ENCODE peak calls at places on chromosomes 6 and 20, in seven cellular contexts. One of them, this sample, is unnamed.

GRCh38 chr6:376823-377571 is 14.6 kb upstream of the IRF4 start:
- DNase-seq in effector memory CD4-positive, alpha-beta T cell: no peak
- DNase-seq in HFF-Myc: no peak
- DNase-seq in osteoblast: no peak
- DNase-seq in lung: no peak
- DNase-seq in GM12864: no peak
- DNase-seq in right lobe of liver: no peak
- DNase-seq in this sample: peak

GRCh38 chr6:109025639-109026038 is 69.0 kb downstream of the SESN1 start:
- DNase-seq in effector memory CD4-positive, alpha-beta T cell: no peak
- DNase-seq in HFF-Myc: no peak
- DNase-seq in osteoblast: no peak
- DNase-seq in lung: no peak
- DNase-seq in GM12864: no peak
- DNase-seq in right lobe of liver: no peak
- DNase-seq in this sample: no peak

GRCh38 chr6:37054171-37054570 is 48.7 kb downstream of the FGD2 start:
- DNase-seq in effector memory CD4-positive, alpha-beta T cell: no peak
- DNase-seq in HFF-Myc: no peak
- DNase-seq in osteoblast: no peak
- DNase-seq in lung: no peak
- DNase-seq in GM12864: no peak
- DNase-seq in right lobe of liver: no peak
- DNase-seq in this sample: no peak

GRCh38 chr6:137867685-137868509 is 838 bp downstream of the TNFAIP3 start:
- DNase-seq in effector memory CD4-positive, alpha-beta T cell: no peak
- DNase-seq in HFF-Myc: no peak
- DNase-seq in osteoblast: no peak
- DNase-seq in lung: no peak
- DNase-seq in GM12864: no peak
- DNase-seq in right lobe of liver: peak
- DNase-seq in this sample: no peak

GRCh38 chr20:63284981-63285524 is 7.9 kb upstream of the COL20A1 start:
- DNase-seq in effector memory CD4-positive, alpha-beta T cell: no peak
- DNase-seq in HFF-Myc: no peak
- DNase-seq in osteoblast: no peak
- DNase-seq in lung: no peak
- DNase-seq in GM12864: no peak
- DNase-seq in right lobe of liver: no peak
- DNase-seq in this sample: no peak

GRCh38 chr6:10962673-10963072 is 75.8 kb downstream of the SYCP2L start:
- DNase-seq in effector memory CD4-positive, alpha-beta T cell: no peak
- DNase-seq in HFF-Myc: peak
- DNase-seq in osteoblast: peak
- DNase-seq in lung: no peak
- DNase-seq in GM12864: no peak
- DNase-seq in right lobe of liver: no peak
- DNase-seq in this sample: no peak

GRCh38 chr6:118886641-118887040 is 7.3 kb upstream of the ASF1A start:
- DNase-seq in effector memory CD4-positive, alpha-beta T cell: no peak
- DNase-seq in HFF-Myc: no peak
- DNase-seq in osteoblast: no peak
- DNase-seq in lung: no peak
- DNase-seq in GM12864: no peak
- DNase-seq in right lobe of liver: no peak
- DNase-seq in this sample: no peak

GRCh38 chr20:20573797-20574196 is 138.6 kb downstream of the RALGAPA2 start:
- DNase-seq in effector memory CD4-positive, alpha-beta T cell: no peak
- DNase-seq in HFF-Myc: no peak
- DNase-seq in osteoblast: no peak
- DNase-seq in lung: no peak
- DNase-seq in GM12864: no peak
- DNase-seq in right lobe of liver: no peak
- DNase-seq in this sample: no peak

GRCh38 chr6:99216959-99217358 is 132.5 kb downstream of the FAXC start:
- DNase-seq in effector memory CD4-positive, alpha-beta T cell: no peak
- DNase-seq in HFF-Myc: no peak
- DNase-seq in osteoblast: no peak
- DNase-seq in lung: no peak
- DNase-seq in GM12864: no peak
- DNase-seq in right lobe of liver: no peak
- DNase-seq in this sample: no peak

GRCh38 chr6:36364669-36365479 is 22.6 kb downstream of the ETV7 start:
- DNase-seq in effector memory CD4-positive, alpha-beta T cell: no peak
- DNase-seq in HFF-Myc: no peak
- DNase-seq in osteoblast: no peak
- DNase-seq in lung: no peak
- DNase-seq in GM12864: no peak
- DNase-seq in right lobe of liver: no peak
- DNase-seq in this sample: no peak

GRCh38 chr6:74091133-74091793 is 395.3 kb downstream of the CD109 start:
- DNase-seq in effector memory CD4-positive, alpha-beta T cell: no peak
- DNase-seq in HFF-Myc: no peak
- DNase-seq in osteoblast: no peak
- DNase-seq in lung: no peak
- DNase-seq in GM12864: peak
- DNase-seq in right lobe of liver: no peak
- DNase-seq in this sample: no peak

GRCh38 chr6:15946701-15947390 is 182.0 kb upstream of the MYLIP start:
- DNase-seq in effector memory CD4-positive, alpha-beta T cell: no peak
- DNase-seq in HFF-Myc: no peak
- DNase-seq in osteoblast: no peak
- DNase-seq in lung: no peak
- DNase-seq in GM12864: no peak
- DNase-seq in right lobe of liver: no peak
- DNase-seq in this sample: no peak

GRCh38 chr6:119209452-119210205 is 131.2 kb upstream of the FAM184A start:
- DNase-seq in effector memory CD4-positive, alpha-beta T cell: no peak
- DNase-seq in HFF-Myc: no peak
- DNase-seq in osteoblast: no peak
- DNase-seq in lung: no peak
- DNase-seq in GM12864: no peak
- DNase-seq in right lobe of liver: no peak
- DNase-seq in this sample: no peak

GRCh38 chr6:120844084-120844483 is 490.2 kb downstream of the TBC1D32 start:
- DNase-seq in effector memory CD4-positive, alpha-beta T cell: no peak
- DNase-seq in HFF-Myc: no peak
- DNase-seq in osteoblast: no peak
- DNase-seq in lung: no peak
- DNase-seq in GM12864: no peak
- DNase-seq in right lobe of liver: no peak
- DNase-seq in this sample: no peak

GRCh38 chr6:7140631-7141366 is 33.0 kb downstream of the RREB1 start:
- DNase-seq in effector memory CD4-positive, alpha-beta T cell: peak
- DNase-seq in HFF-Myc: no peak
- DNase-seq in osteoblast: peak
- DNase-seq in lung: peak
- DNase-seq in GM12864: no peak
- DNase-seq in right lobe of liver: peak
- DNase-seq in this sample: peak

GRCh38 chr20:44646023-44646640 is 5.4 kb downstream of the ADA start:
- DNase-seq in effector memory CD4-positive, alpha-beta T cell: no peak
- DNase-seq in HFF-Myc: no peak
- DNase-seq in osteoblast: no peak
- DNase-seq in lung: no peak
- DNase-seq in GM12864: peak
- DNase-seq in right lobe of liver: no peak
- DNase-seq in this sample: no peak

GRCh38 chr20:35730583-35731468 is 11.2 kb downstream of the RBM39 start:
- DNase-seq in effector memory CD4-positive, alpha-beta T cell: no peak
- DNase-seq in HFF-Myc: no peak
- DNase-seq in osteoblast: no peak
- DNase-seq in lung: no peak
- DNase-seq in GM12864: no peak
- DNase-seq in right lobe of liver: no peak
- DNase-seq in this sample: no peak

GRCh38 chr6:54282186-54282585 is 26.1 kb upstream of the TINAG start:
- DNase-seq in effector memory CD4-positive, alpha-beta T cell: no peak
- DNase-seq in HFF-Myc: peak
- DNase-seq in osteoblast: peak
- DNase-seq in lung: no peak
- DNase-seq in GM12864: no peak
- DNase-seq in right lobe of liver: no peak
- DNase-seq in this sample: no peak

GRCh38 chr6:122730775-122731386 is 48.6 kb upstream of the FABP7 start:
- DNase-seq in effector memory CD4-positive, alpha-beta T cell: no peak
- DNase-seq in HFF-Myc: no peak
- DNase-seq in osteoblast: peak
- DNase-seq in lung: no peak
- DNase-seq in GM12864: no peak
- DNase-seq in right lobe of liver: no peak
- DNase-seq in this sample: no peak

GRCh38 chr6:37115236-37115894 is 54.6 kb upstream of the PIM1 start:
- DNase-seq in effector memory CD4-positive, alpha-beta T cell: no peak
- DNase-seq in HFF-Myc: no peak
- DNase-seq in osteoblast: no peak
- DNase-seq in lung: no peak
- DNase-seq in GM12864: no peak
- DNase-seq in right lobe of liver: no peak
- DNase-seq in this sample: no peak

GRCh38 chr6:53982361-53983050 is 128.7 kb upstream of the MLIP start:
- DNase-seq in effector memory CD4-positive, alpha-beta T cell: no peak
- DNase-seq in HFF-Myc: no peak
- DNase-seq in osteoblast: no peak
- DNase-seq in lung: no peak
- DNase-seq in GM12864: no peak
- DNase-seq in right lobe of liver: no peak
- DNase-seq in this sample: no peak

GRCh38 chr20:25054133-25054820 is 3.7 kb downstream of the ACSS1 start:
- DNase-seq in effector memory CD4-positive, alpha-beta T cell: no peak
- DNase-seq in HFF-Myc: no peak
- DNase-seq in osteoblast: peak
- DNase-seq in lung: no peak
- DNase-seq in GM12864: no peak
- DNase-seq in right lobe of liver: no peak
- DNase-seq in this sample: peak
- H3K4me3 ChIP-seq in effector memory CD4-positive, alpha-beta T cell: no peak
- H3K4me3 ChIP-seq in HFF-Myc: no peak
- H3K4me3 ChIP-seq in osteoblast: no peak
- H3K4me3 ChIP-seq in lung: no peak
- H3K4me3 ChIP-seq in GM12864: no peak
- H3K4me3 ChIP-seq in right lobe of liver: no peak
- H3K4me3 ChIP-seq in this sample: peak

GRCh38 chr6:143097224-143097795 is 36.6 kb downstream of the AIG1 start:
- DNase-seq in effector memory CD4-positive, alpha-beta T cell: no peak
- DNase-seq in HFF-Myc: no peak
- DNase-seq in osteoblast: no peak
- DNase-seq in lung: no peak
- DNase-seq in GM12864: no peak
- DNase-seq in right lobe of liver: no peak
- DNase-seq in this sample: no peak

GRCh38 chr6:143090314-143091044 is 29.8 kb downstream of the AIG1 start:
- DNase-seq in effector memory CD4-positive, alpha-beta T cell: no peak
- DNase-seq in HFF-Myc: no peak
- DNase-seq in osteoblast: no peak
- DNase-seq in lung: no peak
- DNase-seq in GM12864: no peak
- DNase-seq in right lobe of liver: no peak
- DNase-seq in this sample: no peak

GRCh38 chr6:143093290-143093689 is 32.6 kb downstream of the AIG1 start:
- DNase-seq in effector memory CD4-positive, alpha-beta T cell: no peak
- DNase-seq in HFF-Myc: no peak
- DNase-seq in osteoblast: no peak
- DNase-seq in lung: no peak
- DNase-seq in GM12864: no peak
- DNase-seq in right lobe of liver: no peak
- DNase-seq in this sample: no peak

GRCh38 chr6:143096403-143096802 is 35.7 kb downstream of the AIG1 start:
- DNase-seq in effector memory CD4-positive, alpha-beta T cell: no peak
- DNase-seq in HFF-Myc: no peak
- DNase-seq in osteoblast: no peak
- DNase-seq in lung: no peak
- DNase-seq in GM12864: no peak
- DNase-seq in right lobe of liver: no peak
- DNase-seq in this sample: no peak

GRCh38 chr6:143092768-143093167 is 32.1 kb downstream of the AIG1 start:
- DNase-seq in effector memory CD4-positive, alpha-beta T cell: no peak
- DNase-seq in HFF-Myc: no peak
- DNase-seq in osteoblast: no peak
- DNase-seq in lung: no peak
- DNase-seq in GM12864: no peak
- DNase-seq in right lobe of liver: no peak
- DNase-seq in this sample: no peak
- H3K4me3 ChIP-seq in effector memory CD4-positive, alpha-beta T cell: no peak
- H3K4me3 ChIP-seq in HFF-Myc: no peak
- H3K4me3 ChIP-seq in osteoblast: no peak
- H3K4me3 ChIP-seq in lung: no peak
- H3K4me3 ChIP-seq in GM12864: no peak
- H3K4me3 ChIP-seq in right lobe of liver: no peak
- H3K4me3 ChIP-seq in this sample: no peak

DNA sequence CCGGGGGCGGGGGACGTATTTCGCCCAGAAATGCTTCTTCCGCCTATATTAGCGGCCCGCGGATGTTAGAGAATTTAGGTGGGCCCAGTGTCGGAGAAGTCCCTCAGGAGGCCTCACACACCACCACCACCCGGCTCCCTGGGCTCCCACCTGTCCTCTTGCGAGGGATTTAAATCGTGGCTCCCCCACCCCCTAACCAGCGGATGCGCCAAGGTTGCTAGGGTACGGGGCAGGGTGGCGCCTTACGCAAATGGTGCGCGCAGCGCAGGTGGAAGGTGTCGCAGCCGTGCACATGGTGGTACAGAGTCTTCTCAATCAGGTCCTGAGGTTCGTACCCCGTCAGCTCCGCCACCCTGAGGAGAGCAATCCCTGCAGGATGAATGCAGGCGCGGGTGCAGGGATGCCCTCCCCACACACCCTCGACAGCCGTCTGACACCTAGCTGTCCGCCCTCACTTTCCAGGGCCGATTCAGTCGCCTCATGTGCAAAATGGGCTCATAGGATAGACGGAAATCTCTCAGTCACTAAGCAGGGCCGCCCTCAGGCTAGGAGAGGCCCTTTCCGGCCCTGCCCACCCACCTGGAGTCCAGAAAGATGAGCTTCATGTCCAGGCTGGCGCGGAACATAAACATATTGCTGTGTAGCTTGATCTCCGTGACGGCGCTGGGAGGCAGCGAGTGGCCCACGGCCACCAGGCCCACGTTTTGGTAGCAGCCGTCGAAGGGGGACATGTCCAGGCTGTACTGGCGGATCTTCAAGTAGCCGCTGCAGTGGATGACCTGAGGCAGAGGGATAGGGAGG is 16.6 kb downstream of the SIM1 start:
- DNase-seq in effector memory CD4-positive, alpha-beta T cell: no peak
- DNase-seq in HFF-Myc: no peak
- DNase-seq in osteoblast: peak
- DNase-seq in lung: no peak
- DNase-seq in GM12864: no peak
- DNase-seq in right lobe of liver: no peak
- DNase-seq in this sample: no peak
- H3K4me3 ChIP-seq in effector memory CD4-positive, alpha-beta T cell: no peak
- H3K4me3 ChIP-seq in HFF-Myc: peak
- H3K4me3 ChIP-seq in osteoblast: no peak
- H3K4me3 ChIP-seq in lung: no peak
- H3K4me3 ChIP-seq in GM12864: no peak
- H3K4me3 ChIP-seq in right lobe of liver: no peak
- H3K4me3 ChIP-seq in this sample: no peak

DNA sequence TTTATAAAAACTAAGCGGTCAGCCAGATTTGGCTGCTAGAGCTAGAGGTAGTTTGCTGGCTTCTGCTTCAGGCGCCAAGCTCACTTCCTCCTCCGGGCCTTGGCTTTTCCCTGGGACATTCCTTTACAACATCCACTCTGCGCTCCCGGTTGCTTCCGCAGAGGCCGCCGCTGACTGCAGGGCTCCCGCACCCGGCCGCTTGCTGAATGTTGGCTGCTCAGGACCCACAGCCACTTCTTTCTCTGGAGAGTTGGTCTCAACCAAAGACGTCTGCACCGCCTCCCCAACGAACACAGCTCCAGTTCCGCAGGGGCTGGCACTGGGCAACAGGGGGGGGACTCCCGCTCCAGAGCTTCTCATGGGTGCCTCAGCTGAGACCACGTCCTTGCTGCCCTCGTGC is 282.8 kb downstream of the TFAP2C start:
- DNase-seq in effector memory CD4-positive, alpha-beta T cell: no peak
- DNase-seq in HFF-Myc: no peak
- DNase-seq in osteoblast: no peak
- DNase-seq in lung: no peak
- DNase-seq in GM12864: no peak
- DNase-seq in right lobe of liver: no peak
- DNase-seq in this sample: no peak
- H3K4me3 ChIP-seq in effector memory CD4-positive, alpha-beta T cell: no peak
- H3K4me3 ChIP-seq in HFF-Myc: no peak
- H3K4me3 ChIP-seq in osteoblast: no peak
- H3K4me3 ChIP-seq in lung: no peak
- H3K4me3 ChIP-seq in GM12864: no peak
- H3K4me3 ChIP-seq in right lobe of liver: no peak
- H3K4me3 ChIP-seq in this sample: no peak

This sample was measured in dorsolateral prefrontal cortex.